ENCODE peak calls at places on chromosomes 5 and 9, in five cellular contexts. Q is AG04449, F is amygdala, Y is progenitor cell of endocrine pancreas, W is NAMALWA. J is an unnamed sample.

GRCh38 chr5:179182601-179183000 is 122.4 kb downstream of the ZNF354C start:
- DNase-seq in Q (no peak), F (no peak), Y (no peak), W (no peak), J (no peak)

GRCh38 chr9:81256368-81256767 is 433.0 kb downstream of the TLE1 start:
- DNase-seq in Q (no peak), F (no peak), Y (no peak), W (no peak), J (no peak)

GRCh38 chr5:54455413-54456157 is at the start of gene HSPB3:
- DNase-seq in Q (peak; percentile 93), F (no peak), Y (no peak), W (no peak), J (no peak)

GRCh38 chr9:13282998-13283397 is 3.5 kb upstream of the MPDZ start:
- DNase-seq in Q (no peak), F (no peak), Y (no peak), W (no peak), J (no peak)

GRCh38 chr5:59062986-59063683 is 480.3 kb downstream of the RAB3C start:
- DNase-seq in Q (no peak), F (no peak), Y (no peak), W (no peak), J (no peak)

GRCh38 chr9:90642570-90643539 is at the start of gene DIRAS2:
- DNase-seq in Q (no peak), F (peak; percentile 66), Y (peak; percentile 64), W (no peak), J (peak; percentile 14)

GRCh38 chr9:8429768-8430167 is 630.2 kb upstream of the DMAC1 start:
- DNase-seq in Q (no peak), F (no peak), Y (no peak), W (no peak), J (no peak)

GRCh38 chr5:72569423-72569939 is 62.3 kb upstream of the ZNF366 start:
- DNase-seq in Q (no peak), F (no peak), Y (no peak), W (no peak), J (no peak)

GRCh38 chr5:90866333-90866732 is 307.7 kb downstream of the ADGRV1 start:
- DNase-seq in Q (no peak), F (no peak), Y (no peak), W (peak; percentile 59), J (peak; percentile 10)

GRCh38 chr9:94952553-94953373 is 226.3 kb downstream of the AOPEP start:
- DNase-seq in Q (no peak), F (no peak), Y (no peak), W (peak; percentile 2), J (no peak)

GRCh38 chr9:26026423-26027100 is 348.3 kb upstream of the TUSC1 start:
- DNase-seq in Q (no peak), F (no peak), Y (no peak), W (no peak), J (no peak)

GRCh38 chr9:89845862-89846261 is 241.1 kb downstream of the GADD45G start:
- DNase-seq in Q (no peak), F (no peak), Y (no peak), W (no peak), J (no peak)